ENCODE peak calls at places on chromosomes 4 and X, in four cellular contexts. X is adrenal gland, B is stomach, O is body of pancreas. I is an unnamed sample.

GRCh38 chrX:64204252-64204651 is 1.3 kb downstream of the AMER1 start:
- DNase-seq in X (peak), B (peak), O (peak), I (no peak)

GRCh38 chr4:7332216-7333023 is 102.3 kb downstream of the PSAPL1 start:
- DNase-seq in X (peak), B (no peak), O (peak), I (no peak)

GRCh38 chrX:39922926-39923325 is 174.8 kb downstream of the BCOR start:
- DNase-seq in X (no peak), B (no peak), O (no peak), I (no peak)

GRCh38 chr4:88792821-88793220 is 95.2 kb upstream of the NAP1L5 start:
- DNase-seq in X (no peak), B (no peak), O (no peak), I (no peak)

GRCh38 chr4:76854858-76855257 is 43.1 kb downstream of the SOWAHB start:
- DNase-seq in X (no peak), B (no peak), O (no peak), I (no peak)

GRCh38 chr4:105808459-105809041 is 86.7 kb upstream of the NPNT start:
- DNase-seq in X (peak), B (no peak), O (peak), I (no peak)

GRCh38 chr4:184028571-184028996 is 123.5 kb downstream of the STOX2 start:
- DNase-seq in X (no peak), B (no peak), O (no peak), I (no peak)

GRCh38 chr4:77600521-77601451 is 4.8 kb upstream of the CXCL13 start:
- DNase-seq in X (no peak), B (peak), O (peak), I (peak)

GRCh38 chrX:72305286-72306084 is at the start of gene CITED1:
- DNase-seq in X (no peak), B (no peak), O (no peak), I (peak)

GRCh38 chr4:186734251-186734650 is 10.6 kb upstream of the FAT1 start:
- DNase-seq in X (no peak), B (no peak), O (no peak), I (no peak)

GRCh38 chr4:155966661-155967060 is 13.0 kb upstream of the CTSO start:
- DNase-seq in X (no peak), B (no peak), O (no peak), I (no peak)

GRCh38 chr4:8548731-8549351 is 31.4 kb upstream of the GPR78 start:
- DNase-seq in X (peak), B (no peak), O (no peak), I (no peak)

GRCh38 chr4:124019749-124020549 is 623.4 kb downstream of the SPRY1 start:
- DNase-seq in X (no peak), B (no peak), O (no peak), I (no peak)

GRCh38 chr4:149534779-149535178 is 280.9 kb downstream of the IQCM start:
- DNase-seq in X (no peak), B (no peak), O (no peak), I (no peak)

GRCh38 chr4:37758226-37758625 is 68.3 kb upstream of the PGM2 start:
- DNase-seq in X (peak), B (no peak), O (peak), I (no peak)

GRCh38 chrX:33285550-33285949 is 74.2 kb upstream of the DMD start:
- DNase-seq in X (no peak), B (no peak), O (no peak), I (no peak)

GRCh38 chr4:158170691-158171455 is 2.0 kb downstream of the GASK1B start:
- DNase-seq in X (peak), B (no peak), O (peak), I (peak)

GRCh38 chr4:67593741-67594175 is 35.2 kb downstream of the STAP1 start:
- DNase-seq in X (no peak), B (no peak), O (peak), I (no peak)

GRCh38 chr4:183716302-183716701 is 57.2 kb downstream of the TRAPPC11 start:
- DNase-seq in X (no peak), B (no peak), O (no peak), I (no peak)

GRCh38 chrX:118448273-118448783 is 47.3 kb upstream of the DOCK11 start:
- DNase-seq in X (no peak), B (no peak), O (no peak), I (no peak)

GRCh38 chr4:2935762-2936743 is 27.2 kb downstream of the NOP14 start:
- DNase-seq in X (peak), B (peak), O (no peak), I (peak)
- TF ChIP-seq POLR2A in X (no peak), B (no peak), O (no peak), I (peak)

DNA sequence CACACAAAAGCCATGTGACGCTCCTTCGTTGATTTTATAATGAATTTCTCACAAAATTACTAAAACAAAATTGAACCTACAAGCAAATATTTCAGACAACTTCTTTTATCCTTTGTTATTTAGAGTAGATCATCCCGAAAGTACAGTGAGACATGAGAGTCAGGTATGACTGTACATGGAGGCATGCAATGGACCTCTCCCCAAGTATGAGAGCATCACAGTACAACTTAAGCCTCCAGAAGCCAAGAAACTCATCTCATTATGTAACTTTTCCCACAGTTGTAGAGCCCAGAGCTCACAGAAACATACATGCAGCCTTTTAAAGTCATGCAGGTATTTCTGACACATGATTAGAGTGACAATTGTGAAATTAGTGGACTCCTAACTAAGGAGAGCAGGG is 167.7 kb downstream of the PAPSS1 start:
- DNase-seq in X (no peak), B (no peak), O (no peak), I (no peak)
- TF ChIP-seq POLR2A in X (no peak), B (no peak), O (no peak), I (no peak)

GRCh38 chr4:25911356-25911755 is 2.7 kb upstream of the SMIM20 start:
- DNase-seq in X (no peak), B (no peak), O (no peak), I (no peak)

GRCh38 chr4:25913056-25913850 is 767 bp upstream of the SMIM20 start:
- DNase-seq in X (peak), B (peak), O (peak), I (no peak)

GRCh38 chr4:25915359-25915716 is 1.3 kb downstream of the SMIM20 start:
- DNase-seq in X (no peak), B (no peak), O (peak), I (peak)

GRCh38 chr4:25914670-25915358 is 794 bp downstream of the SMIM20 start:
- DNase-seq in X (no peak), B (no peak), O (no peak), I (no peak)

DNA sequence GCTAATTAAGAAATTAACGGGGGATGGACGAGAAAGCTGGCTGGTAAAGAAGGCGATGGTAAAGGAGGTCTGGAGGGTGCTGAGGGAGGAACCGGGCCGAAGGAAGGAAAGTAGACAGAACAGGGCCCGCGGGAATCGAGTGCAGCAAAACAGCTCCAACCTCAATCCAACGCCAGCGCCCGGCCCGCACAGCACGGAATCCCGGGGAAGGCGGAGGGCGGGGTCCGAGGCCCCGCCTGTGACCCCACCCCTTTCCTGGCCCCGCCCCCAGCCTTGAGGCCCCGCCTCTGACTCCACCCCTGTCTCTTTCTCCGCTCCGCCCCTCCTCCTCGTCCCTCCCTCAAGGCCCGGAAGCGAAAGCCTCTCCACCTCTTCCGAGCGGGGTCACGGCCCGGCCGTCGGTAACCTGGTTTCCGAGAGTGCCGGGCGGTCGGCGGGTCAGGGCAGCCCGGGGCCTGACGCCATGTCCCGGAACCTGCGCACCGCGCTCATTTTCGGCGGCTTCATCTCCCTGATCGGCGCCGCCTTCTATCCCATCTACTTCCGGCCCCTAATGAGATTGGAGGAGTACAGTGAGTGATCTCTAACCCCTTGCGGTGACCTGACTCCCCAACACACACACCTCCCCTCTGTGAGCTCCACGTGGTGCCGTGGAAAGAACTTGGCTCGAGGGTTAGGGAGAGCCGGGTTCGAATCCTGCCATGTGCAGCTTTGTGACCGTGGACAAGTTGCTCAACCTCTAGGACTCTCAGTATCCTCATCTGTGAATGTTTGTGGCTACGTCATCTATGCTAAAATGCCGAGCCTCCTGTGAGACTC is at the start of gene SMIM20:
- DNase-seq in X (peak), B (peak), O (peak), I (peak)
- TF ChIP-seq POLR2A in X (peak), B (peak), O (peak), I (peak)

DNA sequence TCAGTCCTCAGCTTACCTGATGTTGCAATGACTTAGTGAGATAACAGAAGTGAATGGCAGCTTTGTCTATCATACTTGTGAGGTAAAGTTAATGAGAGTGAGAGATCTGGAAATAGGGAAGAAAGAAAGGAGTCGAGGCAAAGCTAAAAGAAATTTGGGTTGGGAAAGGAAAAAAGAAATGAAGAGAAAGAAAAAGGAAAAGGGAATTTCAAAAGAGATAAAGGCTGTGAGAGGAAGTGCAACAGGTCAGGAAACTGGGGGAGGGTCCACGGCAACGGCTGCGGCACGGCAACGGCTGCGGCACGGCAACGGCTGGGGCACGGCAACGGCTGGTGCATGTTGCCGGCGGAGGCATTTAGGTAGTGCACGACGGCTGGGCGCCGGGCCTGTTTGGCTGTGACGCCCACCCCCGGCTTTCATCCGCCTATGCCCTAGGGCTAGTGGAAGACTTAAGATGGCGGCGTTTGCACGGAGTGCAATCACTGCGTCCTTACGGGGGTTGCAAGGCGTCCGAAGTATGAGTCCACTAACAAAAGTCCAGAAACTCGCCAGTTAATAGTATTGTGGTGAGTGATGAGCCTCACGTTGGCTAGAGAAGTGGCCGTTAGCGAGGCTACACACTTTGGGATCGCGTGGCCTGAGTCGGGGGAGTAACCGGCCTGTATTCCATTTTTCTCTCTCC is 359.9 kb upstream of the ZCCHC13 start:
- DNase-seq in X (peak), B (peak), O (peak), I (peak)
- TF ChIP-seq POLR2A in X (peak), B (no peak), O (peak), I (peak)

DNA sequence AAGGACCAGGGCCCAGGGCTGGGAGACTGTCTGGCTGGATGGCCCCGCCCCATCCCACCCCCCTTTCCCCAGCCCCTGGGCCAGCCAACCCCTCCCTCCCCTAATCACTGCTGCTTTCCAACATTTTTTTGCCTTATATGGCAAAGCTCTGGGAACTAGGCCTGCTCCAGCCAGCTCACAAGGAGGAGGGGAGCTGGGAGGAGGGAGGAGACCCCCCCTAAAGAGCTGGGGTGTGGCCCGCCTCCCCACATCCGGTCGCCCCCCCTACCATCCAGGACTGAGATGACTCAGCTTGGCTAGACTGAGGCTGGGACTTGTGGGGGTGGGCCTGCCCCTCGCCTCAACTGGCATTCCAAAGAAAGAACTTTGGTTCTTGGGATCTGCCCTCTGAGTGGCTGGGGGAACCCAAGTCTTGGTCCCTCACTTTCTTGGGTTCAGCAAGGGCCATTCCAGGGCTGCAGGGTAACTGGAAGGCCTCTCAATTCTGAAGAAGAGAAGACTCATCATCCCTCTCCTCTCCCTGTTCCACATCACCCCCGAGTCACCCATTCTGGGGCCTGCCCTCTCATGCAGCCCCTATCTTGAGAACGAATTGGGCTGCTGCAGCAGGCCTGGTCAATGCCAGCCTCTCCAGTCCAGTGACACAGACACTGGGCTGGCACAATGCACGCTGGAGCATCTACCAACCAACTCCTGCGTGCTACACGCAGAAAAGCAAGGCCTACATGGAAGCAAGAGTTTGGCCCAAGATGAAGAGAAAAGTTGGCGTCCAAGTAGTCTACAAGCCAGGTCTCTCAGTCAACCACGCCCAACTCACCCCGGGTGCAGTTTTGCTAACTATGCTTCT is 4.8 kb downstream of the FLNA start:
- DNase-seq in X (peak), B (no peak), O (peak), I (peak)
- TF ChIP-seq POLR2A in X (peak), B (no peak), O (peak), I (no peak)

DNA sequence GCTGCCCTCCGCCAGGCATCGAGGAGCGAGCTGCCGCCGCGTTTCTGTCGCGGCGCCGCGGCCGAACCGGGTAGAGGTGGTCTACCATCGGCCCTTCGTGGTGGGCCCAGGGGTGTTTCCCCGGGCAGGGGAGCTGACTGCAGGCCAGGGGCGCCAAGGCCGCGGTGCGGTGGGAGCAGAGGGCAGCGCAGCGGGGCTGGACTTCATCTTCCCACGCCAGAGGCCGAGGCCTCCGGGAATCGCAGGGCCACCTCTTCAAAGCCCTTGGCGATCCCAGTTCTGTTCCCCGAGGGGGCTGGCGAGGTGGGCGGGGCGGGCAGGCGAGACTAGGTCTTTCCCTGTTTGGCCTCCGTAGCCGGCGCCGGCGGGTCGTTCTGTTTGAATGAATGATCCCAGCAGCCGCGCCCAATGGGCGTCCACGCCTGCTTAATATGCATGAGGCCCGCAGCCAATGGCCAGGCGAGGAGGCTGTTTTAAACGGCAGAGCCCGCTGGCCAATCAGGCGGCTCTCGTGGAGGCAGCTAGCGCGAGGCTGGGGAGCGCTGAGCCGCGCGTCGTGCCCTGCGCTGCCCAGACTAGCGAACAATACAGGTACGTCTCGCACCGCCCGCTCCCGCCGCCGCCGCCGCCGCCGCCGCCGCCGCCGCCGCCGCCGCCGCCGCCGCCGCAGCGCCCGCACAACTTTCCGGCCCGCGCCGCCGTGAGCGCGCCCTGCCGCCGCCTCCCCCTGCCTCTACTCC is at the start of gene HMGB3:
- DNase-seq in X (peak), B (peak), O (peak), I (peak)
- TF ChIP-seq POLR2A in X (peak), B (no peak), O (peak), I (peak)

GRCh38 chrX:47230136-47230868 is 2.5 kb upstream of the USP11 start:
- DNase-seq in X (no peak), B (no peak), O (no peak), I (no peak)
- TF ChIP-seq POLR2A in X (no peak), B (no peak), O (no peak), I (no peak)

DNA sequence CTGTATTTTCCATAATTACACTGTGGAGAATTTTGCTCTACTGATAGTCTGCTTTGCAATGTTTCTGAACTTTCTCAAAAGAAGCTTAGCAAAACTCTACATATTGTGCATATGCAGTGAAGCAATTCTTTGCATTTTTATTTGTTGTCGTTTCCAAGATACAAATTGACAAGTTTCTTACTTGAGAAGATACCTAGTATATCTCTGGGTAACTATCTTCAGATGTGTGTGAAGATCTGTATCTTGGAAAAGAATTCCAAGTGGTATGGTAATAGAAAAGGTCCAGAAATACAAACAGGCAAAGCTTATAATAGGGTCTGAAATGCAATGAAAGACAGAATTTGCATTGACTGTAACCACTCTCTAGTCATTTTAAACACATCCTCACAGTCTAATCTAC is 1119.8 kb upstream of the INTU start:
- DNase-seq in X (no peak), B (no peak), O (no peak), I (no peak)
- TF ChIP-seq POLR2A in X (no peak), B (no peak), O (no peak), I (no peak)

GRCh38 chrX:1551959-1552546 is 15.1 kb upstream of the P2RY8 start:
- DNase-seq in X (no peak), B (no peak), O (no peak), I (no peak)

GRCh38 chrX:1542994-1543725 is 6.2 kb upstream of the P2RY8 start:
- DNase-seq in X (no peak), B (no peak), O (no peak), I (no peak)

GRCh38 chrX:1545776-1546408 is 8.9 kb upstream of the P2RY8 start:
- DNase-seq in X (no peak), B (no peak), O (no peak), I (no peak)

GRCh38 chrX:1546601-1547275 is 9.8 kb upstream of the P2RY8 start:
- DNase-seq in X (no peak), B (peak), O (no peak), I (no peak)
- TF ChIP-seq POLR2A in X (no peak), B (no peak), O (no peak), I (no peak)

I was measured in erythroblast.